ENCODE peak calls at places on chromosomes 6 and 20, in five cellular contexts. L, E, N, X and P are unnamed samples.

GRCh38 chr6:17863971-17864754 is 123.3 kb downstream of the KIF13A start:
- DNase-seq in E (peak), X (no peak), L (peak), N (peak), P (peak)

GRCh38 chr6:12594541-12594893 is 122.0 kb upstream of the PHACTR1 start:
- DNase-seq in X (no peak), N (no peak), E (no peak), L (no peak), P (no peak)

GRCh38 chr20:1382670-1383069 is 10.2 kb downstream of the FKBP1A start:
- DNase-seq in N (no peak), E (no peak), L (no peak), X (no peak), P (no peak)

GRCh38 chr6:63295553-63295952 is 24.2 kb downstream of the LGSN start:
- DNase-seq in X (peak), E (no peak), N (no peak), L (no peak), P (peak)

GRCh38 chr6:5450073-5450472 is 188.8 kb downstream of the FARS2 start:
- DNase-seq in X (no peak), N (no peak), L (no peak), E (no peak), P (no peak)

GRCh38 chr20:20085812-20086211 is 33.5 kb downstream of the CFAP61 start:
- DNase-seq in X (no peak), E (peak), N (no peak), L (no peak), P (no peak)

GRCh38 chr6:145838305-145838704 is 23.7 kb upstream of the FBXO30 start:
- DNase-seq in X (no peak), L (no peak), E (no peak), N (no peak), P (no peak)

GRCh38 chr20:3106658-3107463 is 22.3 kb upstream of the AVP start:
- DNase-seq in L (peak), E (no peak), X (peak), N (no peak), P (no peak)

GRCh38 chr6:3910264-3910663 is 61.1 kb downstream of the FAM50B start:
- DNase-seq in E (no peak), X (peak), L (no peak), N (no peak), P (no peak)

GRCh38 chr6:105757512-105758200 is 328.5 kb upstream of the PRDM1 start:
- DNase-seq in N (no peak), L (peak), E (no peak), X (no peak), P (no peak)

GRCh38 chr6:105760746-105761145 is 325.4 kb upstream of the PRDM1 start:
- DNase-seq in N (no peak), L (no peak), X (no peak), E (no peak), P (no peak)

GRCh38 chr6:105755885-105756284 is 330.3 kb upstream of the PRDM1 start:
- DNase-seq in N (no peak), X (no peak), L (no peak), E (no peak), P (no peak)

GRCh38 chr6:105759946-105760345 is 326.2 kb upstream of the PRDM1 start:
- DNase-seq in L (no peak), X (no peak), N (peak), E (peak), P (peak)

GRCh38 chr6:105759015-105759414 is 327.1 kb upstream of the PRDM1 start:
- DNase-seq in N (no peak), L (no peak), E (no peak), X (no peak), P (no peak)
- H3K4me3 ChIP-seq in N (no peak), L (no peak), E (no peak), X (no peak), P (no peak)

GRCh38 chr20:32050851-32051556 is 1.0 kb upstream of the HCK start:
- DNase-seq in E (no peak), L (no peak), X (peak), N (no peak), P (no peak)
- H3K4me3 ChIP-seq in E (no peak), L (no peak), X (no peak), N (no peak), P (no peak)

GRCh38 chr20:41138527-41139226 is 1.3 kb downstream of the PLCG1 start:
- DNase-seq in N (no peak), X (no peak), L (peak), E (peak), P (no peak)
- H3K4me3 ChIP-seq in N (peak), X (peak), L (peak), E (peak), P (peak)

DNA sequence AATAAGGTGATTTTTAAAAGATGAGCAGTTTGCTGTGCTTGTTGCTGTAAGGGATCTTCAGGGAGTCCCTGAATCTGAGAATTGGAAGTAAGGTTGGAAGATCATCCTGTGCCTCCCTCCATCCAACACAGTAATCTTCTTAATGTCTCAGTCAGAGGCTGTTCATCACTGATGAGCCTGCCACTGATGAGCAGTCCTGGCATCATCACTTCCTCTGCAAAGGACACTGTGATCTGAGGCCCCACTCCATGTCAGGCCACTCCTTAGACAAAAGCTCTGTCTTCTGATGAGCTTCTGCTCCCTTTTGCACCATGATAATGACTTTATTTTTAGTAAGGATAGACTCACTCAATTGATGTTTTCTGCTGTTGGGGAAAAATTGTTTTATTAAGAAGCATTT is 121.0 kb downstream of the UST start:
- DNase-seq in L (no peak), X (no peak), N (peak), E (peak), P (no peak)
- H3K4me3 ChIP-seq in L (no peak), X (no peak), N (no peak), E (no peak), P (no peak)

GRCh38 chr20:62650551-62651284 is 8.4 kb downstream of the SLCO4A1 start:
- DNase-seq in L (no peak), E (no peak), X (no peak), N (no peak), P (no peak)
- H3K4me3 ChIP-seq in L (no peak), E (no peak), X (no peak), N (no peak), P (no peak)

GRCh38 chr6:168943231-168943905 is 310.3 kb downstream of the THBS2 start:
- DNase-seq in E (no peak), N (no peak), L (no peak), X (no peak), P (no peak)
- H3K4me3 ChIP-seq in E (no peak), N (no peak), L (no peak), X (no peak), P (no peak)

GRCh38 chr6:156840136-156840535 is 63.0 kb downstream of the ARID1B start:
- DNase-seq in L (no peak), X (no peak), E (peak), N (no peak), P (peak)

GRCh38 chr6:156841508-156841907 is 64.3 kb downstream of the ARID1B start:
- DNase-seq in L (no peak), X (no peak), N (no peak), E (no peak), P (no peak)

GRCh38 chr6:156840606-156841005 is 63.4 kb downstream of the ARID1B start:
- DNase-seq in X (no peak), E (peak), L (no peak), N (no peak), P (no peak)

GRCh38 chr6:156842598-156843250 is 65.5 kb downstream of the ARID1B start:
- DNase-seq in N (no peak), E (peak), L (no peak), X (no peak), P (no peak)

DNA sequence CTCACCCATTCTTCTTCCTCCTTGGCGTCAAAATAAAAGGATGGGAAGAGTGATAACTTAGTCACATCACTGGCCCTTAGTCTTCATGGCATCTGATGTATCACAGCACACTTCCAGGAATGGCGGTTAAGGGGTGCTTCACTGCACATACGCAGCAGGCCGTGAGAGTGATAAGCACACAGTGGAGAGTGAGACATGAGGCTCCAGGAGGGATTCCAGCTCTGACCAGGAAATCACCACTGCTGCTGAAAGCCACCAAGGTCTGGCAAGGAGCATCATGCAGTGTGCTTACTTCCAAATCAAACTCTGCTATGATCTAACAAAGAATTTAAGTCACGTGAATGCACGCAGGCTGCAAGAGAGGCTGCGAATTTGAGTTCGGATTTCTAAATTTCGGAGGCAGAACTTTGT is 62.4 kb downstream of the ARID1B start:
- DNase-seq in X (no peak), N (no peak), L (no peak), E (peak), P (peak)
- H3K4me3 ChIP-seq in X (no peak), N (no peak), L (no peak), E (no peak), P (no peak)